ENCODE peak calls at places on chromosomes 6 and 20, in four cellular contexts. E, Y, X and B are unnamed samples.
A peak's percentile ranks its signal among the peaks of the same experiment; 100 is the strongest.

GRCh38 chr20:50868509-50869495 is 62.4 kb downstream of the ADNP start:
- DNase-seq in Y (no peak), X (no peak), E (no peak), B (no peak)

GRCh38 chr20:50220894-50221266 is 30.2 kb downstream of the CEBPB start:
- DNase-seq in X (no peak), Y (no peak), E (no peak), B (no peak)

GRCh38 chr6:3732345-3733141 is 19.0 kb downstream of the PXDC1 start:
- DNase-seq in E (peak; percentile 63), Y (peak; percentile 80), X (peak; percentile 65), B (peak; percentile 48)

GRCh38 chr6:138517635-138518034 is 18.3 kb upstream of the NHSL1 start:
- DNase-seq in Y (no peak), E (no peak), X (peak; percentile 41), B (peak; percentile 45)

GRCh38 chr6:33205172-33206026 is 944 bp downstream of the HSD17B8 start:
- DNase-seq in E (no peak), X (peak; percentile 80), Y (peak; percentile 55), B (peak; percentile 55)

GRCh38 chr6:23218751-23219150 is 649.4 kb downstream of the HDGFL1 start:
- DNase-seq in X (no peak), E (no peak), Y (no peak), B (no peak)

GRCh38 chr20:17226410-17227198 is at the start of gene PCSK2:
- DNase-seq in E (peak; percentile 97), X (no peak), Y (no peak), B (no peak)

GRCh38 chr6:24069546-24069945 is 56.5 kb upstream of the NRSN1 start:
- DNase-seq in Y (no peak), X (no peak), E (no peak), B (no peak)

GRCh38 chr20:59783020-59784010 is 150.1 kb downstream of the SYCP2 start:
- DNase-seq in E (peak; percentile 27), Y (no peak), X (peak; percentile 56), B (peak; percentile 6)

GRCh38 chr20:57664924-57665588 is 44.8 kb downstream of the PMEPA1 start:
- DNase-seq in Y (peak; percentile 27), X (no peak), E (no peak), B (no peak)

GRCh38 chr6:26044140-26045045 is 42.8 kb upstream of the HFE start:
- DNase-seq in E (no peak), X (no peak), Y (no peak), B (peak; percentile 41)

GRCh38 chr6:170030284-170031095 is 260.4 kb downstream of the DLL1 start:
- DNase-seq in X (no peak), E (no peak), Y (peak; percentile 44), B (no peak)

GRCh38 chr6:137488736-137489409 is 5.3 kb downstream of the OLIG3 start:
- DNase-seq in X (no peak), Y (no peak), E (no peak), B (no peak)

GRCh38 chr20:54094268-54094580 is 23.8 kb upstream of the BCAS1 start:
- DNase-seq in Y (no peak), E (no peak), X (no peak), B (no peak)

GRCh38 chr20:24657878-24658620 is 188.6 kb downstream of the SYNDIG1 start:
- DNase-seq in X (no peak), Y (no peak), E (no peak), B (no peak)

GRCh38 chr6:70547313-70547712 is 19.4 kb upstream of the SDHAF4 start:
- DNase-seq in X (peak; percentile 70), Y (no peak), E (no peak), B (no peak)

GRCh38 chr6:1726341-1726763 is 116.6 kb downstream of the FOXC1 start:
- DNase-seq in X (no peak), Y (no peak), E (no peak), B (no peak)

GRCh38 chr20:62356948-62357667 is 10.0 kb downstream of the LAMA5 start:
- DNase-seq in E (no peak), Y (peak; percentile 91), X (no peak), B (no peak)

GRCh38 chr6:139759086-139759485 is 384.6 kb upstream of the CITED2 start:
- DNase-seq in E (no peak), Y (no peak), X (no peak), B (no peak)

GRCh38 chr20:47677314-47678129 is 107.8 kb downstream of the SULF2 start:
- DNase-seq in E (peak; percentile 19), X (peak; percentile 52), Y (no peak), B (peak; percentile 58)

GRCh38 chr6:137652961-137653697 is 158.9 kb upstream of the OLIG3 start:
- DNase-seq in E (no peak), Y (no peak), X (no peak), B (no peak)

GRCh38 chr20:55415567-55416142 is 589.7 kb downstream of the CBLN4 start:
- DNase-seq in E (no peak), X (peak; percentile 78), Y (no peak), B (no peak)

GRCh38 chr6:135748189-135748588 is 103.3 kb upstream of the PDE7B start:
- DNase-seq in X (no peak), E (no peak), Y (no peak), B (no peak)

GRCh38 chr6:81075974-81076373 is 676.5 kb downstream of the TENT5A start:
- DNase-seq in Y (no peak), X (peak; percentile 35), E (no peak), B (no peak)

GRCh38 chr6:159056432-159056831 is 11.6 kb upstream of the TAGAP start:
- DNase-seq in Y (no peak), X (no peak), E (no peak), B (no peak)

GRCh38 chr20:13567663-13568062 is 71.1 kb downstream of the TASP1 start:
- DNase-seq in Y (no peak), X (no peak), E (no peak), B (no peak)

GRCh38 chr6:8157839-8158238 is 55.5 kb upstream of the EEF1E1 start:
- DNase-seq in Y (no peak), E (no peak), X (no peak), B (no peak)

GRCh38 chr6:25016311-25016710 is 80.6 kb upstream of the RIPOR2 start:
- DNase-seq in X (no peak), E (no peak), Y (no peak), B (no peak)

GRCh38 chr6:53483423-53484353 is 61.2 kb downstream of the GCLC start:
- DNase-seq in X (peak; percentile 23), Y (no peak), E (no peak), B (no peak)

GRCh38 chr20:64049060-64049886 is at the start of gene SOX18:
- DNase-seq in Y (no peak), E (no peak), X (no peak), B (no peak)

GRCh38 chr20:57991211-57991841 is 237.1 kb downstream of the ANKRD60 start:
- DNase-seq in X (no peak), E (no peak), Y (peak; percentile 76), B (no peak)

GRCh38 chr6:68967549-68968300 is 332.6 kb downstream of the ADGRB3 start:
- DNase-seq in E (peak; percentile 75), Y (peak; percentile 71), X (peak; percentile 65), B (peak; percentile 35)

GRCh38 chr6:158266131-158266530 is 46.1 kb upstream of the TULP4 start:
- DNase-seq in E (no peak), X (no peak), Y (no peak), B (no peak)

GRCh38 chr6:85113934-85114582 is 335.8 kb upstream of the NT5E start:
- DNase-seq in E (no peak), X (no peak), Y (peak; percentile 64), B (no peak)

GRCh38 chr20:49843139-49843538 is 30.5 kb downstream of the SLC9A8 start:
- DNase-seq in X (no peak), E (no peak), Y (no peak), B (no peak)

GRCh38 chr20:18263723-18264122 is 24.6 kb upstream of the ZNF133 start:
- DNase-seq in X (no peak), E (no peak), Y (no peak), B (no peak)

GRCh38 chr6:115932481-115932880 is 128.2 kb downstream of the FRK start:
- DNase-seq in X (peak; percentile 12), Y (no peak), E (no peak), B (no peak)